ENCODE peak calls at places on chromosome 1, in five cellular contexts. One of them, this sample, is unnamed.

GRCh38 chr1:229803601-229804217 is 177.7 kb downstream of the URB2 start:
- DNase-seq in Peyer's patch: no peak
- DNase-seq in upper lobe of left lung: no peak
- DNase-seq in GM12878: no peak
- DNase-seq in adrenal gland: no peak
- DNase-seq in this sample: no peak

GRCh38 chr1:85581802-85582686 is 1.5 kb downstream of the CCN1 start:
- DNase-seq in Peyer's patch: no peak
- DNase-seq in GM12878: no peak
- DNase-seq in upper lobe of left lung: no peak
- DNase-seq in adrenal gland: peak; percentile 44
- DNase-seq in this sample: peak; percentile 53

GRCh38 chr1:207925210-207925609 is 14.3 kb upstream of the CD34 start:
- DNase-seq in Peyer's patch: no peak
- DNase-seq in adrenal gland: no peak
- DNase-seq in GM12878: no peak
- DNase-seq in upper lobe of left lung: peak; percentile 14
- DNase-seq in this sample: peak; percentile 88

GRCh38 chr1:63321061-63321787 is 1.1 kb upstream of the FOXD3 start:
- DNase-seq in GM12878: no peak
- DNase-seq in adrenal gland: no peak
- DNase-seq in Peyer's patch: no peak
- DNase-seq in upper lobe of left lung: peak; percentile 52
- DNase-seq in this sample: no peak

GRCh38 chr1:95069711-95070093 is 3.0 kb downstream of the ALG14 start:
- DNase-seq in GM12878: no peak
- DNase-seq in adrenal gland: no peak
- DNase-seq in Peyer's patch: no peak
- DNase-seq in upper lobe of left lung: no peak
- DNase-seq in this sample: no peak

GRCh38 chr1:101121515-101121914 is 95.9 kb upstream of the DPH5 start:
- DNase-seq in upper lobe of left lung: no peak
- DNase-seq in GM12878: no peak
- DNase-seq in adrenal gland: no peak
- DNase-seq in Peyer's patch: no peak
- DNase-seq in this sample: no peak

GRCh38 chr1:19582318-19582717 is 61.8 kb upstream of the NBL1 start:
- DNase-seq in upper lobe of left lung: no peak
- DNase-seq in adrenal gland: peak; percentile 67
- DNase-seq in GM12878: peak; percentile 42
- DNase-seq in Peyer's patch: peak; percentile 71
- DNase-seq in this sample: peak; percentile 61

GRCh38 chr1:148318123-148318899 is 164.8 kb downstream of the PPIAL4G start:
- DNase-seq in upper lobe of left lung: peak; percentile 83
- DNase-seq in Peyer's patch: peak; percentile 71
- DNase-seq in GM12878: peak; percentile 27
- DNase-seq in adrenal gland: peak; percentile 25
- DNase-seq in this sample: no peak

GRCh38 chr1:160053548-160054365 is 16.2 kb downstream of the KCNJ10 start:
- DNase-seq in upper lobe of left lung: no peak
- DNase-seq in Peyer's patch: no peak
- DNase-seq in adrenal gland: no peak
- DNase-seq in GM12878: no peak
- DNase-seq in this sample: no peak

GRCh38 chr1:183910780-183911179 is 105.9 kb downstream of the RGL1 start:
- DNase-seq in adrenal gland: no peak
- DNase-seq in upper lobe of left lung: no peak
- DNase-seq in GM12878: no peak
- DNase-seq in Peyer's patch: no peak
- DNase-seq in this sample: no peak

GRCh38 chr1:30475201-30475600 is 248.2 kb downstream of the MATN1 start:
- DNase-seq in Peyer's patch: no peak
- DNase-seq in upper lobe of left lung: no peak
- DNase-seq in GM12878: no peak
- DNase-seq in adrenal gland: no peak
- DNase-seq in this sample: no peak

GRCh38 chr1:219066631-219067349 is 106.9 kb upstream of the LYPLAL1 start:
- DNase-seq in Peyer's patch: no peak
- DNase-seq in upper lobe of left lung: no peak
- DNase-seq in adrenal gland: no peak
- DNase-seq in GM12878: no peak
- DNase-seq in this sample: no peak

GRCh38 chr1:23169219-23169575 is 541 bp upstream of the LUZP1 start:
- DNase-seq in upper lobe of left lung: peak; percentile 48
- DNase-seq in Peyer's patch: no peak
- DNase-seq in adrenal gland: no peak
- DNase-seq in GM12878: no peak
- DNase-seq in this sample: no peak

DNA sequence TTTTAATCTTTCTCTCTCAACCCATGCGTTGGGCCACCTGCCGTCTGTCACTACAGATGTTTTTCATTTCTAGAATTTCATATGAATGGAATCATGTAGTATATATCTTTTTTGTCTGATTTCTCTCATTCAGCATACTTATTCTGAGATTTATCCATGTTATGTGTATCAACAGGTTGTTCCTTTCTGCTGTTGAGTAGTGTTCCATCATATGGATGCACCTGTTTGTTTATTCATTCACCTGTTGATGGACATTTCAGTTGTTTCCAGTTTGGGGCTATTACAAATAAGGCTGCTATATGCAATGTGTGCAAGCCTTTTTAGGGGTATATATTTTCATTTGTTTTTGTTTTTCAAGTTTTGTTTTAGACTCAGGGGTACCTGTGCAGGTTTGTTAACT is 9.4 kb upstream of the SLC41A1 start:
- DNase-seq in upper lobe of left lung: no peak
- DNase-seq in Peyer's patch: no peak
- DNase-seq in adrenal gland: no peak
- DNase-seq in GM12878: no peak
- DNase-seq in this sample: no peak
- H3K9me3 ChIP-seq in upper lobe of left lung: no peaks in the 10 kb centered on the region
- H3K9me3 ChIP-seq in Peyer's patch: no peaks in the 10 kb centered on the region
- H3K9me3 ChIP-seq in adrenal gland: no peaks in the 10 kb centered on the region
- H3K9me3 ChIP-seq in GM12878: peaks cover 6% of the 10 kb centered on the region
- H3K9me3 ChIP-seq in this sample: peaks cover 11% of the 10 kb centered on the region

GRCh38 chr1:38046333-38046883 is at the start of gene POU3F1:
- DNase-seq in upper lobe of left lung: peak; percentile 90
- DNase-seq in Peyer's patch: no peak
- DNase-seq in adrenal gland: no peak
- DNase-seq in GM12878: no peak
- DNase-seq in this sample: no peak
- H3K27me3 ChIP-seq in upper lobe of left lung: peaks cover 15% of the 10 kb centered on the region
- H3K27me3 ChIP-seq in Peyer's patch: peaks cover 46% of the 10 kb centered on the region
- H3K27me3 ChIP-seq in adrenal gland: no peaks in the 10 kb centered on the region
- H3K27me3 ChIP-seq in GM12878: peaks cover 9% of the 10 kb centered on the region
- H3K27me3 ChIP-seq in this sample: no peaks in the 10 kb centered on the region

GRCh38 chr1:40664791-40665190 is 691 bp downstream of the RIMS3 start:
- DNase-seq in GM12878: no peak
- DNase-seq in adrenal gland: no peak
- DNase-seq in Peyer's patch: no peak
- DNase-seq in upper lobe of left lung: no peak
- DNase-seq in this sample: peak; percentile 24
- H3K4me3 ChIP-seq in GM12878: no peak overlapping the region
- H3K4me3 ChIP-seq in adrenal gland: no peak overlapping the region
- H3K4me3 ChIP-seq in Peyer's patch: peak overlapping the region; percentile 65
- H3K4me3 ChIP-seq in upper lobe of left lung: peak overlapping the region; percentile 86
- H3K4me3 ChIP-seq in this sample: peak overlapping the region; percentile 79

GRCh38 chr1:50424045-50424939 is 1.0 kb upstream of the DMRTA2 start:
- DNase-seq in adrenal gland: no peak
- DNase-seq in upper lobe of left lung: no peak
- DNase-seq in Peyer's patch: no peak
- DNase-seq in GM12878: no peak
- DNase-seq in this sample: peak; percentile 67
- H3K9me3 ChIP-seq in adrenal gland: no peaks in the 10 kb centered on the region
- H3K9me3 ChIP-seq in upper lobe of left lung: no peaks in the 10 kb centered on the region
- H3K9me3 ChIP-seq in Peyer's patch: no peaks in the 10 kb centered on the region
- H3K9me3 ChIP-seq in GM12878: no peaks in the 10 kb centered on the region
- H3K9me3 ChIP-seq in this sample: no peaks in the 10 kb centered on the region

DNA sequence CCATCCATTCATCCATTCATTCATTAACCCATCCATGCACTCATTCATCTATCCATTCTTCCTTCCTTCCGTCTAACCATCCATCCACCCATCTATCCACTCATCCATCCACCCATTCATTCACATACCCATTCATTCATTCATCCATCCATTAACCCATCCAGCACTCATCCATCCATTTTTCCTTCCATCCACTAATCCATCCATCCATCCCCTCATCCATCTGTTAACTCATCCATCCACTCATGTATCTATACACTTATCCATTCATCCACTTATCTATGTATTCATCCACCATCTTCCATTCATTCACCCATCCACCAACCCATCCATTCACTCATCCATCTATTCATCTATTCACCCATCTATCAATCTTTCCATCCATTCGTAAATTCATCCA is 107.8 kb downstream of the PRDM16 start:
- DNase-seq in adrenal gland: no peak
- DNase-seq in GM12878: no peak
- DNase-seq in Peyer's patch: no peak
- DNase-seq in upper lobe of left lung: no peak
- DNase-seq in this sample: no peak
- H3K27me3 ChIP-seq in adrenal gland: no peaks in the 10 kb centered on the region
- H3K27me3 ChIP-seq in GM12878: no peaks in the 10 kb centered on the region
- H3K27me3 ChIP-seq in Peyer's patch: no peaks in the 10 kb centered on the region
- H3K27me3 ChIP-seq in upper lobe of left lung: no peaks in the 10 kb centered on the region
- H3K27me3 ChIP-seq in this sample: no peaks in the 10 kb centered on the region

GRCh38 chr1:1066403-1067283 is 7.5 kb downstream of the RNF223 start:
- DNase-seq in GM12878: no peak
- DNase-seq in Peyer's patch: no peak
- DNase-seq in upper lobe of left lung: peak; percentile 79
- DNase-seq in adrenal gland: no peak
- DNase-seq in this sample: no peak
- H3K4me3 ChIP-seq in GM12878: no peak overlapping the region
- H3K4me3 ChIP-seq in Peyer's patch: no peak overlapping the region
- H3K4me3 ChIP-seq in upper lobe of left lung: no peak overlapping the region
- H3K4me3 ChIP-seq in adrenal gland: no peak overlapping the region
- H3K4me3 ChIP-seq in this sample: no peak overlapping the region

GRCh38 chr1:15738416-15739113 is 2.5 kb downstream of the SLC25A34 start:
- DNase-seq in GM12878: no peak
- DNase-seq in adrenal gland: no peak
- DNase-seq in Peyer's patch: no peak
- DNase-seq in upper lobe of left lung: peak; percentile 60
- DNase-seq in this sample: peak; percentile 68
- H3K9me3 ChIP-seq in GM12878: no peaks in the 10 kb centered on the region
- H3K9me3 ChIP-seq in adrenal gland: no peaks in the 10 kb centered on the region
- H3K9me3 ChIP-seq in Peyer's patch: no peaks in the 10 kb centered on the region
- H3K9me3 ChIP-seq in upper lobe of left lung: no peaks in the 10 kb centered on the region
- H3K9me3 ChIP-seq in this sample: no peaks in the 10 kb centered on the region

GRCh38 chr1:197909346-197909745 is 6.9 kb downstream of the C1orf53 start:
- DNase-seq in upper lobe of left lung: no peak
- DNase-seq in adrenal gland: no peak
- DNase-seq in Peyer's patch: no peak
- DNase-seq in GM12878: no peak
- DNase-seq in this sample: no peak
- H3K27me3 ChIP-seq in upper lobe of left lung: peaks cover 39% of the 10 kb centered on the region
- H3K27me3 ChIP-seq in adrenal gland: peaks cover 62% of the 10 kb centered on the region
- H3K27me3 ChIP-seq in Peyer's patch: peaks cover 45% of the 10 kb centered on the region
- H3K27me3 ChIP-seq in GM12878: peaks cover 16% of the 10 kb centered on the region
- H3K27me3 ChIP-seq in this sample: no peaks in the 10 kb centered on the region